ENCODE peak calls at places on chromosomes 11 and 22, in seven cellular contexts. X is body of pancreas; R is CD8-positive, alpha-beta memory T cell; Q is GM12878; S is left ventricle myocardium inferior; F is IMR-90; H is right atrium auricular region. J is an unnamed sample. For H3K4me1, the result is how much of the 10 kb centered on the place peaks cover.

GRCh38 chr11:22471405-22471804 is 133.2 kb downstream of the SLC17A6 start:
- DNase-seq in X (no peak), F (no peak), H (no peak), R (no peak), Q (no peak), S (no peak), J (no peak)

GRCh38 chr11:78295991-78296930 is 107.5 kb downstream of the USP35 start:
- DNase-seq in S (no peak), X (no peak), F (peak), H (no peak), Q (no peak), R (no peak), J (no peak)

GRCh38 chr22:37259540-37260029 is 15.5 kb upstream of the RAC2 start:
- DNase-seq in S (no peak), F (peak), R (no peak), X (no peak), Q (no peak), H (no peak), J (no peak)

GRCh38 chr11:2816941-2817421 is 68.6 kb downstream of the CDKN1C start:
- DNase-seq in X (peak), Q (no peak), R (no peak), H (no peak), S (peak), F (peak), J (no peak)

GRCh38 chr11:35276396-35276795 is 137.4 kb downstream of the CD44 start:
- DNase-seq in S (no peak), H (no peak), F (peak), X (peak), R (no peak), Q (no peak), J (peak)

GRCh38 chr11:19419813-19420212 is 179.1 kb upstream of the E2F8 start:
- DNase-seq in F (peak), S (no peak), Q (no peak), H (no peak), R (no peak), X (no peak), J (no peak)

GRCh38 chr22:38078046-38078840 is 5.7 kb downstream of the SLC16A8 start:
- DNase-seq in H (no peak), S (no peak), R (no peak), Q (no peak), X (no peak), F (no peak), J (no peak)

GRCh38 chr22:17906978-17907730 is 117.2 kb downstream of the MICAL3 start:
- DNase-seq in Q (no peak), R (no peak), H (no peak), X (no peak), F (no peak), S (no peak), J (no peak)

GRCh38 chr11:71251159-71251721 is 1.1 kb downstream of the SHANK2 start:
- DNase-seq in X (peak), H (no peak), Q (no peak), R (no peak), S (no peak), F (no peak), J (no peak)

GRCh38 chr22:40533712-40534378 is 102.7 kb downstream of the MRTFA start:
- DNase-seq in F (peak), R (peak), X (peak), S (no peak), Q (peak), H (no peak), J (peak)

GRCh38 chr22:30541979-30542810 is 4.3 kb downstream of the SEC14L6 start:
- DNase-seq in X (peak), F (no peak), R (no peak), H (no peak), Q (no peak), S (no peak), J (no peak)

GRCh38 chr11:130390071-130390758 is 38.2 kb downstream of the ADAMTS8 start:
- DNase-seq in F (peak), R (no peak), H (no peak), Q (no peak), X (peak), S (no peak), J (no peak)

GRCh38 chr11:44548032-44548695 is 17.3 kb upstream of the CD82 start:
- DNase-seq in F (no peak), H (no peak), Q (no peak), S (no peak), R (no peak), X (no peak), J (no peak)

GRCh38 chr11:121578216-121579063 is 125.7 kb upstream of the SORL1-AS1 start:
- DNase-seq in F (peak), R (no peak), X (peak), Q (no peak), S (no peak), H (no peak), J (no peak)

GRCh38 chr11:106925245-106925644 is 93.0 kb downstream of the GUCY1A2 start:
- DNase-seq in Q (no peak), H (no peak), F (no peak), X (no peak), S (no peak), R (no peak), J (no peak)

GRCh38 chr11:67996622-67997459 is 7.1 kb downstream of the UNC93B1 start:
- DNase-seq in X (peak), Q (no peak), S (peak), H (no peak), R (no peak), F (no peak), J (no peak)

GRCh38 chr22:33299245-33299956 is 241.2 kb upstream of the SYN3 start:
- DNase-seq in F (no peak), H (no peak), S (no peak), X (no peak), R (no peak), Q (peak), J (no peak)

GRCh38 chr11:33475999-33476398 is 218.8 kb downstream of the HIPK3 start:
- DNase-seq in S (no peak), R (no peak), H (no peak), Q (no peak), X (peak), F (peak), J (no peak)

GRCh38 chr11:120342226-120342625 is 6.0 kb downstream of the ARHGEF12 start:
- DNase-seq in H (no peak), F (no peak), S (no peak), X (no peak), R (no peak), Q (no peak), J (no peak)
- H3K4me1 ChIP-seq in H (under half), F (under half), S (half or more), X (half or more), R (under half), Q (under half), J (half or more)

GRCh38 chr11:65316979-65317786 is 2.5 kb downstream of the CDC42EP2 start:
- DNase-seq in F (peak), S (peak), X (peak), Q (no peak), H (peak), R (peak), J (no peak)
- H3K4me3 ChIP-seq in F (peak), S (peak), X (no peak), Q (no peak), H (peak), R (no peak), J (no peak)

DNA sequence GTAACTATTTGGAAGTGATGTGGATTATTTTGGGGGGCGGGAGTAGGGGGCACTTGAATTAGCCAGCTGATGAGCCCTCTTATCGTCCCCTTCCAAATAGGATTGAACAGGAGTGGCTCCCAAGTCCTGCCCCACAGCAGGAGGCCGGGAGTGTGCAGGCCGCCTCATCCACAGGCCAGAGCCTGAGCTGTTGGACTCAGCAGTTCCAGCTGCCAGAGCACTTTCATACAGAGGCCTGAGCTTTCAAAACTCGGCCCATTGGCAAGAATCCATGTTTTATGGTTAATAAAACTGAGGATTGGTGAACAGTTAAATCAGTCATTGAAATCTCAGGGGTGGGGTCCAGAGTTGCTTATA is 9.6 kb downstream of the FAM118A start:
- DNase-seq in X (no peak), F (peak), S (peak), R (no peak), Q (no peak), H (no peak), J (no peak)
- H3K4me1 ChIP-seq in X (under half), F (under half), S (half or more), R (half or more), Q (under half), H (under half), J (half or more)

GRCh38 chr11:92226331-92227232 is 2.0 kb downstream of the FAT3 start:
- DNase-seq in Q (no peak), X (no peak), F (no peak), S (no peak), H (no peak), R (no peak), J (no peak)
- H3K4me3 ChIP-seq in Q (no peak), X (no peak), F (peak), S (peak), H (peak), R (no peak), J (no peak)

DNA sequence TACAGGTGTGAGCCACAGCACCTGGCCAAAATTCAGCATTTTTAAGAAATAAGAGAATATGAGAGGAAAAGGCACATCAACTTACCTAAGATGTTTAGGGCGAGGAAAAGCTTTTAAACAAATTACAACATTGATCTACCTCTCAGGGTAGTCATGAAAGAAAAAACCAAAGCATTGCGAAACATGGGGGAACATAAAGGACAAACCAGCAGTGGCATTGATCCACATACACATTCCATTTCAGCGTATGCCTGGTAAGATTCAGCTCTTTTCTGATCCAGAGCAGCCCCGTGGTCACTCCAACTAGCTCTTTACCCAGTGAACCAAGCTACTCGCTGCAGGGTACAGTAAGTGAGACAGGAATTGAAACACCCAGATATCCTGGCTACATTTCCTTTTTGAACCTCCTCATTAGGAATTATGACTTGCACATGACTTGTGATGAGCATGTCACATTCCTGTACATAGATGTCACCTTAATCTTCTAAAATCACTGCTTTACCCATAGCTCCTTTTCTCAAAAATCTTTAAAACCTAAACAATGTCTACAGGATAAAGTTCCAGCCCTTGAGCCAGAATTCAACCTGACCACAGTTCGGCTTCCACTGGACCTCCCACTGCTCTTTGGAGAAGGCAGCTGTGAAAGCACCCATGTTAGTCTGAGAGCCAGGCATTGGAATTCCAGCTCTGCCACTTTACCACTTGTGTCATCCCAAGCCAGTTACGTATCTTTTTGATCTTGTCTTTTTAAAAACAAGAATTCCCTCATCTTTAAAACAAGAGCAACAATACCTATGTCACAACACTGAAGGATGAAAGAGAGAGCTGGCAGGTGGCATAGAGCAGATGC is 42.9 kb upstream of the AKIP1 start:
- DNase-seq in S (no peak), H (no peak), Q (no peak), X (no peak), R (no peak), F (peak), J (no peak)
- H3K4me1 ChIP-seq in S (half or more), H (under half), Q (under half), X (under half), R (under half), F (under half), J (under half)

GRCh38 chr11:20544536-20545237 is 54.7 kb upstream of the SLC6A5 start:
- DNase-seq in Q (no peak), S (no peak), R (no peak), H (no peak), F (no peak), X (no peak), J (no peak)
- H3K4me3 ChIP-seq in Q (no peak), S (no peak), R (no peak), H (no peak), F (no peak), X (no peak), J (no peak)

GRCh38 chr11:118310271-118310670 is 5.7 kb downstream of the CD3E start:
- DNase-seq in S (no peak), X (no peak), Q (no peak), H (no peak), R (no peak), F (no peak), J (no peak)

GRCh38 chr11:118313242-118313641 is 8.7 kb downstream of the CD3E start:
- DNase-seq in H (no peak), F (no peak), R (no peak), Q (no peak), S (no peak), X (no peak), J (no peak)

GRCh38 chr11:118311518-118311917 is 7.0 kb downstream of the CD3E start:
- DNase-seq in H (no peak), Q (no peak), F (no peak), S (no peak), X (no peak), R (no peak), J (no peak)

GRCh38 chr11:118312328-118312727 is 7.8 kb downstream of the CD3E start:
- DNase-seq in H (no peak), S (no peak), F (no peak), R (no peak), Q (no peak), X (no peak), J (no peak)

GRCh38 chr11:118310781-118311485 is 6.4 kb downstream of the CD3E start:
- DNase-seq in F (no peak), Q (no peak), X (no peak), R (no peak), H (no peak), S (no peak), J (no peak)
- H3K4me1 ChIP-seq in F (under half), Q (under half), X (under half), R (half or more), H (under half), S (under half), J (half or more)